ENCODE peak calls at places on chromosome 21, in nine cellular contexts. Z is stimulated activated CD4-positive, alpha-beta T cell treated with anti-CD3 and anti-CD28 coated beads, TNF-alpha, amount 100 ng/mL, for 24 hours; U is NB4; X is CD14-positive monocyte; B is NCI-H1930; P is H7; T is left cardiac atrium; E is Calu3; K is GF-D8. I is an unnamed sample.

GRCh38 chr21:44842721-44843445 is 25.0 kb upstream of the SUMO3 start:
- DNase-seq in X (no peak), E (no peak), P (no peak), K (no peak), Z (no peak), T (no peak), B (no peak), U (no peak), I (no peak)

GRCh38 chr21:41894922-41895557 is 15.9 kb upstream of the PRDM15 start:
- DNase-seq in E (no peak), B (no peak), X (no peak), Z (no peak), U (no peak), P (no peak), K (no peak), T (no peak), I (peak)

GRCh38 chr21:44294391-44295162 is 5.3 kb upstream of the PFKL start:
- DNase-seq in Z (no peak), U (peak), X (no peak), K (no peak), P (no peak), T (peak), B (no peak), E (no peak), I (peak)

GRCh38 chr21:21084179-21084578 is 86.0 kb downstream of the NCAM2 start:
- DNase-seq in U (no peak), T (no peak), K (no peak), B (no peak), E (no peak), Z (no peak), P (no peak), X (no peak), I (no peak)

GRCh38 chr21:44544566-44544965 is 4.6 kb upstream of the KRTAP10-1 start:
- DNase-seq in T (no peak), P (peak), E (no peak), Z (no peak), B (no peak), U (no peak), X (no peak), K (no peak), I (no peak)

GRCh38 chr21:15065381-15066230 is 806 bp upstream of the NRIP1 start:
- DNase-seq in B (peak), T (peak), K (peak), P (peak), X (peak), E (peak), Z (peak), U (peak), I (peak)

GRCh38 chr21:34996304-34997081 is 52.6 kb downstream of the RUNX1 start:
- DNase-seq in B (no peak), X (no peak), Z (no peak), T (peak), P (peak), E (no peak), K (peak), U (no peak), I (no peak)

GRCh38 chr21:44618909-44619308 is 7.0 kb downstream of the KRTAP10-8 start:
- DNase-seq in E (no peak), T (no peak), Z (peak), P (no peak), X (no peak), B (no peak), U (no peak), K (no peak), I (no peak)

GRCh38 chr21:42411891-42412635 is 8.4 kb downstream of the UBASH3A start:
- DNase-seq in K (no peak), X (no peak), U (no peak), Z (no peak), T (no peak), B (no peak), P (peak), E (no peak), I (peak)

GRCh38 chr21:28675265-28676041 is 317.2 kb downstream of the LTN1 start:
- DNase-seq in X (no peak), U (no peak), E (no peak), P (no peak), B (no peak), T (no peak), Z (no peak), K (no peak), I (no peak)